ENCODE peak calls at places on chromosomes 3 and 15, in five cellular contexts. A, O, S, N and J are unnamed samples.

GRCh38 chr3:61381745-61382392 is 130.6 kb upstream of the FHIT start:
- DNase-seq in S (no peak), O (no peak), N (no peak), A (no peak), J (no peak)

GRCh38 chr15:66789029-66790025 is 87.3 kb downstream of the SMAD6 start:
- DNase-seq in O (no peak), A (peak), S (peak), N (peak), J (peak)

GRCh38 chr15:83166218-83166617 is 41.4 kb downstream of the HDGFL3 start:
- DNase-seq in N (no peak), S (no peak), O (no peak), A (no peak), J (no peak)

GRCh38 chr15:72155021-72155621 is 36.9 kb downstream of the SENP8 start:
- DNase-seq in N (peak), A (peak), S (peak), O (peak), J (peak)

GRCh38 chr3:45693941-45694521 is 4.8 kb downstream of the SACM1L start:
- DNase-seq in A (no peak), N (no peak), O (no peak), S (no peak), J (no peak)

GRCh38 chr3:128616516-128617269 is 33.9 kb downstream of the RPN1 start:
- DNase-seq in S (no peak), A (no peak), O (no peak), N (no peak), J (no peak)

GRCh38 chr3:14377838-14378169 is 24.6 kb upstream of the SLC6A6 start:
- DNase-seq in O (no peak), N (no peak), S (peak), A (no peak), J (no peak)

GRCh38 chr15:82158811-82159210 is 103.7 kb downstream of the EFL1 start:
- DNase-seq in O (no peak), S (no peak), A (no peak), N (peak), J (no peak)

GRCh38 chr3:56370991-56371775 is 97.1 kb downstream of the ERC2 start:
- DNase-seq in N (no peak), S (no peak), O (no peak), A (no peak), J (no peak)

GRCh38 chr3:79361748-79362378 is 405.9 kb downstream of the ROBO1 start:
- DNase-seq in S (no peak), N (no peak), A (no peak), O (no peak), J (no peak)

GRCh38 chr3:48555949-48556795 is 431 bp downstream of the PFKFB4 start:
- DNase-seq in N (no peak), S (no peak), A (no peak), O (no peak), J (no peak)

GRCh38 chr3:56119575-56120349 is 348.5 kb downstream of the ERC2 start:
- DNase-seq in S (no peak), O (no peak), N (peak), A (peak), J (peak)

GRCh38 chr3:11655188-11655928 is 11.6 kb upstream of the VGLL4 start:
- DNase-seq in S (no peak), A (no peak), N (no peak), O (no peak), J (no peak)

GRCh38 chr15:71323604-71324003 is 208.3 kb downstream of the THSD4 start:
- DNase-seq in N (no peak), S (no peak), O (no peak), A (no peak), J (no peak)

GRCh38 chr15:87573534-87573933 is 683.0 kb downstream of the NTRK3 start:
- DNase-seq in S (no peak), O (no peak), A (no peak), N (no peak), J (no peak)

GRCh38 chr15:52790941-52791751 is 1.0 kb upstream of the ONECUT1 start:
- DNase-seq in N (no peak), O (no peak), S (no peak), A (no peak), J (no peak)

GRCh38 chr15:37045859-37046318 is 54.5 kb downstream of the MEIS2 start:
- DNase-seq in O (no peak), N (no peak), S (no peak), A (no peak), J (no peak)

GRCh38 chr15:85854345-85855097 is 59.8 kb upstream of the KLHL25 start:
- DNase-seq in A (peak), O (peak), N (no peak), S (no peak), J (no peak)

GRCh38 chr15:56208641-56209155 is 35.0 kb downstream of the RFX7 start:
- DNase-seq in N (no peak), S (no peak), O (no peak), A (no peak), J (no peak)

GRCh38 chr3:14425574-14426304 is 23.3 kb downstream of the SLC6A6 start:
- DNase-seq in O (no peak), S (peak), A (no peak), N (no peak), J (no peak)

GRCh38 chr3:44342191-44342790 is 3.7 kb downstream of the TCAIM start:
- DNase-seq in N (no peak), O (no peak), A (no peak), S (no peak), J (no peak)

GRCh38 chr15:94119923-94120775 is 111.2 kb upstream of the MCTP2 start:
- DNase-seq in N (peak), A (peak), S (no peak), O (peak), J (peak)

GRCh38 chr3:178703268-178703975 is 167.2 kb downstream of the KCNMB2 start:
- DNase-seq in A (no peak), N (no peak), S (no peak), O (no peak), J (no peak)

GRCh38 chr3:18027161-18027939 is 284.9 kb upstream of the TBC1D5 start:
- DNase-seq in N (no peak), A (no peak), S (no peak), O (peak), J (no peak)

DNA sequence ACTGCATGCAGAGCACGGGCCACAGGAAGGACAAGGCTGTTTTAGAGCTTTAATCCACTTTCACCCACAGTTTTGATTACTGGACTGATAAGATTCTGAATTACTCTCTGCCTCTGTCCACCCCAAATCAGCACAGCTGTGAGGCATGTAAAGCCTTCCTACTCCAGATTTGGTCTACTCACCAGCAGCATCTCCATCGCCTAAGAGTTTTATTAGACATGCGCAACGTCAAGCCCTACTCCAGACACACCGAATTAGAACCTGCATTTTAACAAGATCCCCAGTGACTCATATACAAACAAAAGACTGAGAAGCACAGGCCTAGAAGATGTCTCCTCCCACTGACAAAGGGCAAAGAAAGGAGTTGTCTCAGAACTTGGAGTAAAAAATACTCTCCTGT is 221.2 kb downstream of the TUSC7 start:
- DNase-seq in A (no peak), O (no peak), N (no peak), S (no peak), J (no peak)
- H3K27ac ChIP-seq in A (no peak), O (no peak), N (no peak), S (no peak), J (no peak)

DNA sequence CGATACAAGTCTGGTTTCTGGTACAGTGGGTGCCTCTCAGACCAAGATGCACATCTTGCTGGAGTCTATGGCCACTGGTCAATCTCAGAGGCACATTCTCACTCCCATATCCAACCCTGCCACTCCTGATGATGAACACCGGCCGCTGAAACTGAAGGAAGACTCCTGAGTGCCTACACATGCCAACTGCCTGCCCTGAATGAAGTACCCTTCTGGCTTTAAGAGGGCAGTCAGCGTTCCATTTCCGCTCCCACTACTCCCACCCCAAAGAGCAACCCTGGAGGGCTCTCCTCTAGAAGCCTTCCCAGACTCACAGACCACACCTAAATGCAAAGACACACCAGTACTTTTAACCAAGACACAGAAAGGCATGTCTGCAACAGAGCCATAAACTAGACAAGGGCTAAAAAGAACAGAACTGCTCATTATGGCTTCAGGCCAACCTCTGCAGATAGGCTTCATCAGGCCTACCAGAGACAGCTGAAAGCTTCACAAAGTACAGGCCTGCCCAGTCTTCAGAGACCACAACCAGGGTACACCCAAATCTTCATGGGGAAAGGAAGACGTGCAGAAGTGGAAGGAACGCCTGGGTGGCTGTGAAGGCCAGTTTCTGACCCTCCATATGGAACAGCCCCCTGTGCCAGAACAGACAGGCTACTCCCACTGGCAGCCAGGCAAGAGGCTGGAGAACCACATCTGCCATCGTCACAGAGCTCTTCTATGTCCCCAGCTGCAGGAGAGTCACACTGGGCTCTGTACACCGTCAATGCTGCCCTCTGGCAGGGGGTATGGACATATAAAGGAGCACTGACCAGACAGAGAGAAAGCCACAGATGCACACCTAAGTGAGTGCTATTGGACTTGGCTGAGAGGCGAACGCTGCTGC is 14.2 kb downstream of the ANP32A start:
- DNase-seq in N (no peak), O (peak), A (no peak), S (no peak), J (no peak)
- H3K27ac ChIP-seq in N (peak), O (no peak), A (peak), S (no peak), J (no peak)

DNA sequence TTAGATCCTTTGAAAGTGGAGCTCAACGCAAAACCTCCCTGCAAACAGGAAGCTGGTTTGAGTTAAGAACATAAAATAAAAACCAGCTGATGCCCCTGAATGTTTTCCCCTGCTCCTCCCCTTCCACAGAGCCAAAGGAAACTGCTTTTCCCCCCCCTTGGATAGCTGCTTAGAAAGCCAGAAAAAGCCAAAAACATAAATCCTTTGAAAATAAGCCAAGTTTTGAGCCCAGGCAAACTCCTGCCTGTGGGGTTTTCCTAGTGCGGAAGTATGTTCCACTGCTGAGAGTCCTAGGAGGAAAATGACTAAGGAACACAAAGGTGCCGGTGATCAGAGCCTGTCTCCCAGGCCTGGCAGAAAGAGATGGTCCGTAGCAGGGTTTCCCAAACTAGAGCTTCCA is 22.2 kb downstream of the MAPKBP1 start:
- DNase-seq in A (no peak), N (no peak), O (no peak), S (no peak), J (no peak)
- H3K27ac ChIP-seq in A (peak), N (peak), O (no peak), S (peak), J (no peak)

GRCh38 chr15:91942676-91943417 is 89.3 kb downstream of the SLCO3A1 start:
- DNase-seq in S (peak), O (peak), A (peak), N (peak), J (peak)
- H3K27ac ChIP-seq in S (peak), O (no peak), A (peak), N (peak), J (peak)

GRCh38 chr3:54827056-54827687 is 100.7 kb downstream of the LRTM1 start:
- DNase-seq in O (no peak), A (no peak), S (no peak), N (no peak), J (no peak)
- H3K27ac ChIP-seq in O (no peak), A (no peak), S (no peak), N (no peak), J (no peak)

DNA sequence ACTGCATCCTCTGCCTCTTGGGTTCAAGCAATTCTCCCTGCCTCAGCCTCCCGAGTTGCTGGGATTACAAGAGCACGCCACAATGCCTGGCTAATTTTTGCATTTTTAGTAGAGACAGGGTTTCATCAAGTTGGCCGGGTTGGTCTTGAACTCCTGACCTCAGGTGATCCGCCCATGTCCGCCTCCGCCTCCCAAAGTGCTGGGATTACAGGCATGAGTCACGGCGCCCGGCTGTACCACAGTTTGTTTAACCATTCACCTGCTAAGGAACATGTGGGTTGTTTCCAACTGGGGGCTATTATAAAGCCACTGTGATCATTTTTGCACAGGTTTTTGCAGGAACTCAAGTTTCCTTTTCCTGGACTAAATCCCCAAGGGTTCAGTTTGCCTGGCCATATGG is 123.2 kb upstream of the RAP2B start:
- DNase-seq in N (no peak), A (no peak), S (no peak), O (peak), J (no peak)
- H3K27ac ChIP-seq in N (peak), A (no peak), S (no peak), O (no peak), J (no peak)

GRCh38 chr3:50350527-50351317 is at the start of the genes CYB561D2 and NPRL2:
- DNase-seq in A (peak), N (peak), S (peak), O (peak), J (peak)

GRCh38 chr3:50350213-50350526 is 405 bp downstream of the NPRL2 start:
- DNase-seq in O (no peak), A (no peak), N (no peak), S (no peak), J (no peak)

GRCh38 chr3:50345586-50345985 is at the start of gene ZMYND10:
- DNase-seq in A (peak), O (peak), N (peak), S (peak), J (peak)

GRCh38 chr3:50345008-50345407 is 524 bp downstream of the ZMYND10 start:
- DNase-seq in A (no peak), N (no peak), S (no peak), O (no peak), J (no peak)

DNA sequence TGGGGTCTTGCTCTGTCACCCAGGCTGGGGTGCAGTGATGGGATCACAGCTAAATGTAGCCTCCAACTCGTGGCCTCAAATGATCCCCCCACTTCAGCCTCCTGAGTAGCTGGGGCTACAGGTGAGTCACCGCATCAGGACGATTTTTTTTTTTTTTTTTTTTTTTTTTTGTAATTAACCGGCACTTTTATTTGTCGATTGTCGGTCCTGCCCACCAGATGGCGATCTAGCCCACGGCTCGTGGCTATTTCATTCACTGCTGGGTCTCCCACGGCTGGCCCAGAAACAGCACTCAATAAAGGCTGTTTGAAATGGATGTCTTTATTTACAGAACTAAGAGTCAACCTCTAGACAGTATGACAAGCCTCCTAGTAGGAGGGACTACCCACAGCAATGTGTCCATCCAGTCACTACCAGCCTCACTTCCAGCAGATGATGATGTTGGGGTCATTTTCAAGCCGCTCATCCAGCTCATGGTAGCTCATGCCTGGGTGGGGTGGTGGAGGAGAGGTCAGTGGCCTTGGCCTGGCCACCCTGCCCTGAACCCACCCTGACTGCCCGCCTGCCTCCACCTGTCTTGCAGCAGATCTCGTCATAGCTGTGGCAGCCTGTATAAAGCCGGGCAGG is 1.8 kb upstream of the ZMYND10 start:
- DNase-seq in O (peak), A (peak), S (peak), N (peak), J (peak)
- H3K27ac ChIP-seq in O (no peak), A (no peak), S (no peak), N (peak), J (no peak)

GRCh38 chr3:10021856-10022775 is 4.1 kb upstream of the FANCD2 start:
- DNase-seq in N (no peak), S (no peak), O (no peak), A (no peak), J (no peak)

GRCh38 chr3:10025205-10026083 is 793 bp upstream of the FANCD2 start:
- DNase-seq in O (no peak), S (no peak), A (no peak), N (no peak), J (no peak)

GRCh38 chr3:10023587-10024310 is 2.5 kb upstream of the FANCD2 start:
- DNase-seq in S (no peak), A (no peak), O (no peak), N (no peak), J (no peak)

DNA sequence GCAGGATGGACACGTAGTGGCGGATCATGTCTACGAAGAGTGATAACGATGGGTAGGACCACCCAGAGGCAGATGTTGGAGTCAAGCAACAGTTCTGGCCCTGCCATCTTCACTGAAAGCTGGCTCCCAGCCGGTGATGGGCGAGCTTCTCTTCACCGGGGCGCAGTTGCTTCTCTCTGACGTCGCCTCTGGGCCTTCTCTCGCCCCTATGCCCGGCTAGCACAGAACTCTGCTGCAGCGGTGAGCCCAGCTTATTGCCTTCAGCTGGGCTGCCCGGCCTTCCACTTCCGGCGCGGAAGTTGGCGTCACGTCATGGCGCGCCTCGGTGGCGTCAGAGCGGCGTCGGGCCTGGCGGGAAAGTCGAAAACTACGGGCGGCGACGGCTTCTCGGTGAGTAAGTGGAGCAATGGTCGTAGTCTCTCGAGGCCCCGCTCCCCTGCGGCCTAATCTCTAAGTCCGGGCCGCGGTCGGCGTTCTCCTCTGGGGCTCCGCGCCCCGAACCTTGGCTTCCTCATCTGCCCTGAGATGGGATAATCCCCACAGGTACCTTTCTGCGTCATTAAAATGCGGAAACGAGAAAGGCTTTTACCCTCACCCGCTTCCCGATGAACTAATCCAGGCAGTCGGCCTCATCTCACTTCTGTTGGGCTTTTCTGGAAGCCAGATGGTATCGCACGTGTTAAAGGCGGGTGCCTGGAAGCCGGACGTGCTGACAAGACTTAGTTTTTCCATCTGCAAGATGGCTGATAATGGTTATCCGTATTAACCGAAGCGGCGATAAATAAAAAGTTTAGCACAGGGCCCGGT is at the start of gene FANCD2:
- DNase-seq in A (peak), S (peak), N (peak), O (peak), J (peak)
- H3K27ac ChIP-seq in A (peak), S (peak), N (peak), O (no peak), J (peak)

GRCh38 chr3:141308588-141309218 is 59.6 kb upstream of the ZBTB38 start:
- DNase-seq in S (peak), A (peak), O (peak), N (peak), J (peak)
- H3K27ac ChIP-seq in S (no peak), A (no peak), O (no peak), N (no peak), J (no peak)

GRCh38 chr15:40511472-40512133 is 40.8 kb downstream of the CHST14 start:
- DNase-seq in S (peak), N (peak), A (peak), O (peak), J (peak)
- H3K27ac ChIP-seq in S (peak), N (peak), A (no peak), O (no peak), J (peak)